ENCODE peak calls at places on chromosomes 5 and 9, in five cellular contexts. D is NT2/D1, B is adipocyte, V is thyroid gland, E is GM12878. P is an unnamed sample. For H3K36me3 and H3K4me1, the result is how much of the 10 kb centered on the place peaks cover.

GRCh38 chr5:180461303-180461702 is 32.9 kb upstream of the CNOT6 start:
- DNase-seq in D (no peak), B (no peak), V (no peak), E (no peak), P (no peak)

GRCh38 chr9:124012368-124013262 is 1.0 kb downstream of the LHX2 start:
- DNase-seq in D (no peak), B (no peak), V (no peak), E (no peak), P (no peak)

GRCh38 chr5:177064500-177065277 is 22.0 kb upstream of the FGFR4 start:
- DNase-seq in D (no peak), B (no peak), V (no peak), E (no peak), P (no peak)

GRCh38 chr9:2623046-2623865 is 1.7 kb downstream of the VLDLR start:
- DNase-seq in D (no peak), B (peak), V (peak), E (no peak), P (peak)

GRCh38 chr5:39031041-39031440 is 43.2 kb downstream of the RICTOR start:
- DNase-seq in D (no peak), B (no peak), V (no peak), E (no peak), P (no peak)

GRCh38 chr5:141779642-141780041 is 97.6 kb upstream of the ARAP3 start:
- DNase-seq in D (no peak), B (no peak), V (no peak), E (no peak), P (no peak)

GRCh38 chr9:88590558-88591146 is 55.7 kb downstream of the NXNL2 start:
- DNase-seq in D (peak), B (no peak), V (no peak), E (no peak), P (no peak)

GRCh38 chr9:137613259-137613658 is 5.5 kb upstream of the EHMT1 start:
- DNase-seq in D (no peak), B (no peak), V (no peak), E (no peak), P (no peak)

GRCh38 chr5:139061856-139062255 is 136.3 kb downstream of the SIL1 start:
- DNase-seq in D (peak), B (no peak), V (peak), E (no peak), P (no peak)

GRCh38 chr9:4084440-4084818 is 215.4 kb downstream of the GLIS3 start:
- DNase-seq in D (no peak), B (no peak), V (no peak), E (no peak), P (no peak)

GRCh38 chr5:180201051-180201987 is 7.7 kb downstream of the RASGEF1C start:
- DNase-seq in D (peak), B (peak), V (no peak), E (no peak), P (no peak)

GRCh38 chr5:146560205-146560812 is 44.3 kb upstream of the GPR151 start:
- DNase-seq in D (peak), B (peak), V (no peak), E (no peak), P (no peak)

GRCh38 chr5:17185776-17186175 is 31.7 kb upstream of the BASP1 start:
- DNase-seq in D (no peak), B (peak), V (peak), E (no peak), P (no peak)

GRCh38 chr9:15287309-15287708 is 19.7 kb downstream of the TTC39B start:
- DNase-seq in D (no peak), B (no peak), V (no peak), E (no peak), P (no peak)

GRCh38 chr5:64811050-64811640 is 42.4 kb downstream of the CWC27 start:
- DNase-seq in D (peak), B (peak), V (no peak), E (peak), P (no peak)

GRCh38 chr5:24053731-24054130 is 546.3 kb downstream of the PRDM9 start:
- DNase-seq in D (no peak), B (no peak), V (no peak), E (no peak), P (no peak)

GRCh38 chr5:18010053-18010452 is 375.8 kb downstream of the TAF11L14 start:
- DNase-seq in D (no peak), B (no peak), V (no peak), E (no peak), P (no peak)

GRCh38 chr5:172932313-172933017 is 26.8 kb upstream of the RPL26L1 start:
- DNase-seq in D (peak), B (peak), V (peak), E (no peak), P (peak)

GRCh38 chr5:54656261-54656728 is 138.7 kb downstream of the SNX18 start:
- DNase-seq in D (no peak), B (no peak), V (peak), E (no peak), P (no peak)

GRCh38 chr9:70278312-70278711 is 19.5 kb downstream of the SMC5 start:
- DNase-seq in D (no peak), B (no peak), V (no peak), E (no peak), P (no peak)

DNA sequence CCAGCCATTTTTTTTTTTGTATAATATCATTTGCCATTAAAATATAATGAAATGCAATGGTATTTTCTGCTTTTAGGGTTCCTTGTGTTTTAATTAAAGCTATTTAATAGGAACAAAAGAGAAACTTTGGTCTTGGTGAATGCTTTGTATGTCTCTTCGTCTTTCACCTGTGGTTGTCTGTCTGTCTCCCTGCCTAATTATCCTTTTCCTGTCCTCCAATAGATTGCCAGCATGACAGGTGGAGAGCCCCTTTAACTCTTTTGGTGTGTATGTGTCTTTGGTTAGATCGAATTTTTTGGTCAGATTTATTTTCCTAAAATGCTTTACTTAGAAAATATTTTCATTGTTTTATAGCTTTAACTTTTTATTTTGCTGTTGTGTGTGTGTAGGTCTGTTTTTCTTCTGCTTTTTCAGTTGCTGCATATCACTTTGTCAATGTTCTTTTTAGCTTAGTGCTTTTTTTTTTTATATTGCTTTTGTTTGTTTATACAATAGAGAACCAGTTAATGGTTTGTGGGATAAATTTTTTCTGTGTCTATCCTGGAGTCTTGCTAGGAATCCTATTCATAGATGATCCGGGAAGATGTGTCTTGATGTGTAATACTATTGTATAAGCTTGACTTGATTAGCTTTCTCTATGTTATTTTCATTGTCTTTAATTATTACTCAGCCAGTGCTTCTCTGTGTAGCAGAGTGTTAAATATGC is 8.6 kb downstream of the CHMP5 start:
- DNase-seq in D (no peak), B (no peak), V (no peak), E (no peak), P (no peak)
- H3K36me3 ChIP-seq in D (half or more), B (half or more), V (half or more), E (half or more), P (under half)

DNA sequence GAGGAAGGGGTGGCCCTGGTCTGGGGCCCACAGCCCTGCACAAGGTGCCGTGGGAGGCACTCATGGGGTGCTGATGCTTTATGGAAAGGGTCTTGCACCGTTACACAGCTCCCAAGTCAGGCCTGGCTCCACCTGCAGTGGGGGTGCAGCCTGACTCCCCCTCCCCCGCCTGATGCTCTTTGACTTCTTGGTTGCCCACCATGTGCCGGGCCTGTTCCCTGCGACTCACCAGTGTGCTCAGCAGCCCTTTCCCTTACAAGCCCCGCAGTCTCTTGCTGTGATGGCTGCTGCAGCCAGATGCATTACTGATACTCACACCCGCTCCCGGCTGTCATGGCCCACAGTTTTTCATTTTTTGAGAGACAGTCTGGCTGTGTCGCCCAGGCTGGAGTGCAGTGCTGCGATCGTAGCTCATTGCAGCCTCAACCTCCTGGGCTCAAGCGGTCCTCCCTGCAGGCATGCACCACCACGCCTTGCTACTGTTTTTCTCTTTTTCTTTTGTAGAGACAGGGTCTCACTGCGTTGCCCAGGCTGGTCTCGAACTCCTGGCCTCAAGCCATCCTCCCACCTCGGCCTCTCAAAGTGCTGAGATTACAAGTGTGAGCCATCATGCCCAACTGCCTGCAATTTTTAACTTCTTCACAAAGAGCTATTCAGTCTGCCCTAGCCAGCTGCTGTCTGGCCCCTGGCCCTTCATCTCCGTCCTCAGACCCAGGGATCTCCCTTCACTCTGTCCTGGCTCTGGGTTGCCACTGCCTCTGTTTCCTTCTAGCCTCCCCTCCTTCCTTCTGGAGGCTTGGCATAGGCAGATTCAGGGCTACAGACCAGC is 109.5 kb downstream of the RXRA start:
- DNase-seq in D (no peak), B (no peak), V (peak), E (no peak), P (no peak)
- H3K4me1 ChIP-seq in D (under half), B (half or more), V (under half), E (under half), P (under half)

GRCh38 chr5:149337746-149338145 is 7.6 kb upstream of the GRPEL2 start:
- DNase-seq in D (no peak), B (no peak), V (no peak), E (no peak), P (no peak)
- H3K36me3 ChIP-seq in D (under half), B (half or more), V (under half), E (under half), P (under half)

DNA sequence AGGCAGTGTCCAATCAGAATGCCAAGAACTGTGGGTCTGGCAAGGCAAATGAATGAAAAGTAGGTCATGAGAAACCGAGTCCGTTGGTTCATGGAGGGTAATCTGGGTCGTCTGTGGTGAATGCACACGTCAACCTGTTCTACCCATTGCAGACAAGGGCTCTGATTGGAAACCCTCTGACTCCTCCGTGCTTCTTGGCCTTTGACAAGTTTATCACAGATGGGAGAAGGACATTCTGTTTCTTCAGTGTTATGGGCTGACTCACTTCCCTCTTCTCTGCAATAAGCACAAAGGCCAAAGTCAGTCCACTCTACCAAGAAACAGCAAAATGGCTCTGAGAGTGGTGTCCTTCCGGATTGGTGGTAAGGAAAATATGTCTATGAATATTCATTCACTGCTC is 89.3 kb downstream of the FEM1C start:
- DNase-seq in D (no peak), B (peak), V (no peak), E (no peak), P (no peak)
- H3K4me1 ChIP-seq in D (under half), B (half or more), V (under half), E (under half), P (under half)

GRCh38 chr9:134346840-134347239 is 20.6 kb downstream of the RXRA start:
- DNase-seq in D (no peak), B (no peak), V (no peak), E (no peak), P (no peak)
- H3K36me3 ChIP-seq in D (under half), B (under half), V (under half), E (under half), P (under half)